ENCODE peak calls at places on chromosomes 13 and 19, in six cellular contexts. One of them, this sample, is unnamed.

GRCh38 chr13:97327521-97328221 is 105.5 kb downstream of the MBNL2 start:
- DNase-seq in GM23338: no peak
- DNase-seq in MM.1S: no peak
- DNase-seq in HCT116: no peak
- DNase-seq in OCI-LY7: no peak
- DNase-seq in neural progenitor cell: no peak
- DNase-seq in this sample: no peak

GRCh38 chr19:13095393-13095784 is 7.3 kb downstream of the LYL1 start:
- DNase-seq in MM.1S: peak
- DNase-seq in neural progenitor cell: peak
- DNase-seq in OCI-LY7: peak
- DNase-seq in GM23338: peak
- DNase-seq in HCT116: no peak
- DNase-seq in this sample: no peak

GRCh38 chr13:48749699-48750473 is 96.2 kb downstream of the CYSLTR2 start:
- DNase-seq in neural progenitor cell: peak
- DNase-seq in GM23338: peak
- DNase-seq in MM.1S: no peak
- DNase-seq in OCI-LY7: peak
- DNase-seq in HCT116: peak
- DNase-seq in this sample: peak

GRCh38 chr13:92103673-92104296 is 705.4 kb downstream of the GPC5 start:
- DNase-seq in OCI-LY7: no peak
- DNase-seq in neural progenitor cell: no peak
- DNase-seq in GM23338: peak
- DNase-seq in MM.1S: no peak
- DNase-seq in HCT116: no peak
- DNase-seq in this sample: peak

GRCh38 chr13:48653074-48654054 is at the start of gene CYSLTR2:
- DNase-seq in GM23338: peak
- DNase-seq in MM.1S: no peak
- DNase-seq in OCI-LY7: no peak
- DNase-seq in HCT116: no peak
- DNase-seq in neural progenitor cell: peak
- DNase-seq in this sample: no peak

GRCh38 chr13:49667773-49668172 is 23.5 kb downstream of the EBPL start:
- DNase-seq in OCI-LY7: no peak
- DNase-seq in MM.1S: no peak
- DNase-seq in HCT116: no peak
- DNase-seq in neural progenitor cell: no peak
- DNase-seq in GM23338: no peak
- DNase-seq in this sample: peak

GRCh38 chr19:52464798-52465470 is 11.6 kb downstream of the ZNF578 start:
- DNase-seq in OCI-LY7: no peak
- DNase-seq in HCT116: peak
- DNase-seq in GM23338: peak
- DNase-seq in neural progenitor cell: peak
- DNase-seq in MM.1S: peak
- DNase-seq in this sample: no peak

GRCh38 chr13:52780092-52780491 is 40.5 kb upstream of the CNMD start:
- DNase-seq in GM23338: no peak
- DNase-seq in MM.1S: peak
- DNase-seq in OCI-LY7: peak
- DNase-seq in HCT116: no peak
- DNase-seq in neural progenitor cell: no peak
- DNase-seq in this sample: no peak

GRCh38 chr13:65789815-65790214 is 1440.3 kb downstream of the PCDH9 start:
- DNase-seq in GM23338: no peak
- DNase-seq in OCI-LY7: no peak
- DNase-seq in MM.1S: no peak
- DNase-seq in neural progenitor cell: no peak
- DNase-seq in HCT116: no peak
- DNase-seq in this sample: peak

GRCh38 chr13:72782717-72783116 is 784 bp downstream of the PIBF1 start:
- DNase-seq in GM23338: no peak
- DNase-seq in MM.1S: no peak
- DNase-seq in HCT116: no peak
- DNase-seq in neural progenitor cell: peak
- DNase-seq in OCI-LY7: peak
- DNase-seq in this sample: no peak

GRCh38 chr19:41133260-41133659 is 19.0 kb downstream of the CYP2F1 start:
- DNase-seq in MM.1S: no peak
- DNase-seq in HCT116: no peak
- DNase-seq in neural progenitor cell: no peak
- DNase-seq in GM23338: no peak
- DNase-seq in OCI-LY7: no peak
- DNase-seq in this sample: no peak

GRCh38 chr19:30688696-30689095 is 316.5 kb downstream of the ZNF536 start:
- DNase-seq in MM.1S: no peak
- DNase-seq in OCI-LY7: no peak
- DNase-seq in GM23338: no peak
- DNase-seq in neural progenitor cell: no peak
- DNase-seq in HCT116: no peak
- DNase-seq in this sample: no peak

GRCh38 chr19:30684613-30685012 is 312.4 kb downstream of the ZNF536 start:
- DNase-seq in HCT116: no peak
- DNase-seq in OCI-LY7: no peak
- DNase-seq in MM.1S: no peak
- DNase-seq in neural progenitor cell: no peak
- DNase-seq in GM23338: peak
- DNase-seq in this sample: no peak

GRCh38 chr19:30685601-30686000 is 313.4 kb downstream of the ZNF536 start:
- DNase-seq in GM23338: no peak
- DNase-seq in neural progenitor cell: no peak
- DNase-seq in MM.1S: no peak
- DNase-seq in HCT116: no peak
- DNase-seq in OCI-LY7: no peak
- DNase-seq in this sample: no peak

GRCh38 chr19:30686911-30687566 is 314.9 kb downstream of the ZNF536 start:
- DNase-seq in MM.1S: no peak
- DNase-seq in OCI-LY7: no peak
- DNase-seq in GM23338: peak
- DNase-seq in HCT116: no peak
- DNase-seq in neural progenitor cell: no peak
- DNase-seq in this sample: no peak

GRCh38 chr19:30686252-30686762 is 314.1 kb downstream of the ZNF536 start:
- DNase-seq in OCI-LY7: no peak
- DNase-seq in MM.1S: no peak
- DNase-seq in HCT116: no peak
- DNase-seq in neural progenitor cell: no peak
- DNase-seq in GM23338: peak
- DNase-seq in this sample: no peak
- TF ChIP-seq EZH2phosphoT487 in OCI-LY7: no peak
- TF ChIP-seq EZH2phosphoT487 in MM.1S: no peak
- TF ChIP-seq EZH2phosphoT487 in HCT116: no peak
- TF ChIP-seq EZH2phosphoT487 in neural progenitor cell: no peak
- TF ChIP-seq EZH2phosphoT487 in GM23338: no peak
- TF ChIP-seq EZH2phosphoT487 in this sample: no peak

GRCh38 chr13:32259116-32259515 is 56.0 kb downstream of the ZAR1L start:
- DNase-seq in MM.1S: no peak
- DNase-seq in neural progenitor cell: no peak
- DNase-seq in OCI-LY7: no peak
- DNase-seq in HCT116: no peak
- DNase-seq in GM23338: peak
- DNase-seq in this sample: no peak
- TF ChIP-seq CTCF in MM.1S: no peak
- TF ChIP-seq CTCF in neural progenitor cell: peak
- TF ChIP-seq CTCF in OCI-LY7: peak
- TF ChIP-seq CTCF in HCT116: no peak
- TF ChIP-seq CTCF in GM23338: peak
- TF ChIP-seq CTCF in this sample: no peak

DNA sequence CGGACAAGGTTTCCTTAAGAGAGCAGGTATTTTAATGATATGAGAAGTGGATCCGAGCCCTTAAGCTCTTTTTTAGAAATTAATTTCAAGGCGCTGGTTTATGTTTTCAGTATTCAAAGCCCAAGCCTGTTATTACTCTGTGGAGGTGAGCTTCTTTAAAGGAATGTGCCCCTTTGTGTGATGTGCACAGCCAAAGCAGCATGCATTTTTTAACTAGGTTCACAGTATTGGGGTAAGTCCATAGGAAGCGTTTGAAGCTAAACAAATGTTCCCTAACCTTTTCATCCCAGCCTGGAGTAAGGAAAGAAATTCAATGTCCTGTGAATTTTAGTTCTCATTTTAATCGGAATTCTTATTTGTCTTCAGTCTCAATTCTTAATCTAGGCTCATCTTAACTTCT is 217.5 kb downstream of the KCTD12 start:
- DNase-seq in HCT116: no peak
- DNase-seq in neural progenitor cell: peak
- DNase-seq in OCI-LY7: no peak
- DNase-seq in MM.1S: no peak
- DNase-seq in GM23338: no peak
- DNase-seq in this sample: no peak
- TF ChIP-seq EZH2phosphoT487 in HCT116: no peak
- TF ChIP-seq EZH2phosphoT487 in neural progenitor cell: no peak
- TF ChIP-seq EZH2phosphoT487 in OCI-LY7: no peak
- TF ChIP-seq EZH2phosphoT487 in MM.1S: no peak
- TF ChIP-seq EZH2phosphoT487 in GM23338: no peak
- TF ChIP-seq EZH2phosphoT487 in this sample: no peak

GRCh38 chr19:1251503-1252220 is 3.3 kb downstream of the MIDN start:
- DNase-seq in GM23338: no peak
- DNase-seq in OCI-LY7: peak
- DNase-seq in neural progenitor cell: peak
- DNase-seq in MM.1S: no peak
- DNase-seq in HCT116: no peak
- DNase-seq in this sample: no peak

GRCh38 chr19:1254081-1254527 is 5.7 kb downstream of the MIDN start:
- DNase-seq in OCI-LY7: no peak
- DNase-seq in GM23338: no peak
- DNase-seq in MM.1S: no peak
- DNase-seq in neural progenitor cell: no peak
- DNase-seq in HCT116: no peak
- DNase-seq in this sample: no peak

GRCh38 chr19:1253514-1254080 is 5.2 kb downstream of the MIDN start:
- DNase-seq in MM.1S: no peak
- DNase-seq in HCT116: no peak
- DNase-seq in OCI-LY7: no peak
- DNase-seq in GM23338: no peak
- DNase-seq in neural progenitor cell: no peak
- DNase-seq in this sample: peak

GRCh38 chr19:1252221-1252817 is 3.9 kb downstream of the MIDN start:
- DNase-seq in OCI-LY7: peak
- DNase-seq in GM23338: no peak
- DNase-seq in neural progenitor cell: no peak
- DNase-seq in HCT116: no peak
- DNase-seq in MM.1S: no peak
- DNase-seq in this sample: peak

DNA sequence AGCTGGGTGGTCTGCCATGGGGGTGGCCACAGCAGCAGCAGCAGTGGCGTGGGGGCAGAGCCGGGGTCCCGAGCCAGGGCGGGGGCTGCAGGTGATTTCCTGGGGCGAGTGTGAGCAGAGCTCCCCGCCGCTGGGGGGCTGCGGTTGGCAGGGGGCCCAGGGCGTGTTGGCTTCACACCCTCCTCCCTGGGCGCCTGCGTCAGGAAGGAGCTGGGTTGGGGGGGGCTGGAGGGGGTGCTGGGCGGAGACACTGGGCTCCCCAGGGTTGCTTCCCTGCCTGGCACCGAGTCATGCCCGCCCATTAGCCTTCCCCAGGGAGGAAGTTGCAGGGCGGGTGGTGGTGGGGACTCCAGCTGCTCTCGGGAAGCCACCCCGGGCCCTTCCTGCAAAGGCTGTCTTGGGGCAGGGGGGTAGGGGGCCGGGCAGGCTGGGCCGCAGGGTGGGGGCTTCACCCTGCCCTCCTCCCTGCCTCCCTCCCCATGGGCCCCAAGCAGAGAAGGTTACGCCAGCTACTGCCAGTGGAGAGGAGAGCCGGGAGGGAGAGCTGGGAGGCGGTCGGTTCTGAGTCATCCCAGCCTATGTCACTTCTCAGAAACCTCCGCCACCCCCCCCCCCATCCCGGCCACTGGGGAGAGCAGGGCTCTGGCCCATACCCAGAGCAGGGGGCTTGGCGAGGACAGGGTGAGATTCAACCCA is 4.6 kb downstream of the MIDN start:
- DNase-seq in neural progenitor cell: no peak
- DNase-seq in GM23338: no peak
- DNase-seq in HCT116: no peak
- DNase-seq in MM.1S: no peak
- DNase-seq in OCI-LY7: peak
- DNase-seq in this sample: peak
- TF ChIP-seq CTCF in neural progenitor cell: no peak
- TF ChIP-seq CTCF in GM23338: no peak
- TF ChIP-seq CTCF in HCT116: no peak
- TF ChIP-seq CTCF in MM.1S: no peak
- TF ChIP-seq CTCF in OCI-LY7: peak
- TF ChIP-seq CTCF in this sample: no peak

GRCh38 chr19:32200312-32201038 is 144.9 kb upstream of the ZNF507 start:
- DNase-seq in OCI-LY7: no peak
- DNase-seq in GM23338: no peak
- DNase-seq in HCT116: no peak
- DNase-seq in neural progenitor cell: no peak
- DNase-seq in MM.1S: no peak
- DNase-seq in this sample: no peak
- TF ChIP-seq EZH2phosphoT487 in OCI-LY7: no peak
- TF ChIP-seq EZH2phosphoT487 in GM23338: no peak
- TF ChIP-seq EZH2phosphoT487 in HCT116: no peak
- TF ChIP-seq EZH2phosphoT487 in neural progenitor cell: no peak
- TF ChIP-seq EZH2phosphoT487 in MM.1S: no peak
- TF ChIP-seq EZH2phosphoT487 in this sample: no peak

DNA sequence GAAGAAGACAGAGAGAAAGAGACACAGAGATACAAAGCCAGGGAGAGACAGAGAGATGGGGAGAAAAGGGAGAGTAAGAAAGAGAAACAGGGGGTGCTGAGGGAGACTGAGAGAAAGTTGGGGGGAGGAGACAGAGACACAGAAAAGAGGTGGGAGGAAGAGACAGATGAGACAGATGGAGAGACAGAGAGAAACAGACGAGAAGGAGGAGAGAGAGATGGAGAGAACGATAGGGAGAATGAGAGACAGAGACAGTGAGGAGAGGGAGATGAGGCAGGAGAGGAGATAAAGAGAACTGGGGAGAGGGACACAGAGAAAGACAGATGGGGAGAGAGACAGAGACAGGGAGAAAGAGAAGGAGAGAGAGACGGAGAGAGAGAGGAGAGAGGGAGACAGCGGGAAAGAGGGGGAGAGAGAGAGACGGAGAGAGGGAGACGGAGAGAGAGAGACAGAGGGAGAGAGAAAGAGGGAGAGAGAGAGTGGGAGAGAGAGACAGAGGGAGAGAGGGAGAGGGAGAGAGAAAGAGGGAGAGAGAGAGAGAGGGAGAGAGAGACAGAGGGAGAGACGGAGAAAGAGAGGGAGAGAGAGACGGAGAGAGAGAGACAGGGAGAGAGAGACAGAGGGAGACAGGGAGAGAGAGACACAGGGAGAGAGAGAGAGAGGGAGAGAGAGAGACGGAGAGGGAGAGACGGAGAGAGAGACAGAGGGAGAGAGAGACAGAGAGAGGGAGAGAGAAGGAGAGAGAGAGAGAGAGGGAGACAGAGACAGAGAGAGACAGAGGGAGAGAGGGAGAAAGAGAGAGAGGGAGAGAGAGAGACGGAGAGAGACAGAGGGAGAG is 12.6 kb downstream of the JOSD2 start:
- DNase-seq in neural progenitor cell: no peak
- DNase-seq in HCT116: no peak
- DNase-seq in MM.1S: no peak
- DNase-seq in OCI-LY7: no peak
- DNase-seq in GM23338: no peak
- DNase-seq in this sample: no peak
- TF ChIP-seq CTCF in neural progenitor cell: no peak
- TF ChIP-seq CTCF in HCT116: no peak
- TF ChIP-seq CTCF in MM.1S: no peak
- TF ChIP-seq CTCF in OCI-LY7: no peak
- TF ChIP-seq CTCF in GM23338: no peak
- TF ChIP-seq CTCF in this sample: no peak

GRCh38 chr19:54208784-54209057 is 8.1 kb downstream of the RPS9 start:
- DNase-seq in HCT116: no peak
- DNase-seq in neural progenitor cell: no peak
- DNase-seq in GM23338: peak
- DNase-seq in MM.1S: no peak
- DNase-seq in OCI-LY7: no peak
- DNase-seq in this sample: peak
- TF ChIP-seq EZH2phosphoT487 in HCT116: no peak
- TF ChIP-seq EZH2phosphoT487 in neural progenitor cell: no peak
- TF ChIP-seq EZH2phosphoT487 in GM23338: no peak
- TF ChIP-seq EZH2phosphoT487 in MM.1S: no peak
- TF ChIP-seq EZH2phosphoT487 in OCI-LY7: no peak
- TF ChIP-seq EZH2phosphoT487 in this sample: no peak

This sample was measured in PC-3.